ENCODE peak calls at places on chromosome 1, in five cellular contexts. T is tibial nerve, E is K562, D is adipocyte, U is aorta. O is an unnamed sample. For H3K4me1, the result is how much of the 10 kb centered on the place peaks cover.

GRCh38 chr1:19013826-19014548 is 57.5 kb upstream of the IFFO2 start:
- DNase-seq in T (no peak), E (no peak), D (no peak), U (no peak), O (no peak)

GRCh38 chr1:37477198-37477931 is 3.0 kb downstream of the ZC3H12A start:
- DNase-seq in T (no peak), E (peak), D (peak), U (no peak), O (peak)

GRCh38 chr1:36706416-36706815 is 223.7 kb upstream of the CSF3R start:
- DNase-seq in T (no peak), E (no peak), D (no peak), U (no peak), O (no peak)

GRCh38 chr1:93056214-93056613 is 22.9 kb upstream of the MTF2 start:
- DNase-seq in T (no peak), E (peak), D (peak), U (no peak), O (peak)

GRCh38 chr1:43296207-43296606 is 4.6 kb upstream of the TIE1 start:
- DNase-seq in T (no peak), E (no peak), D (peak), U (no peak), O (no peak)

GRCh38 chr1:101060992-101061391 is 35.4 kb upstream of the DPH5 start:
- DNase-seq in T (no peak), E (no peak), D (no peak), U (no peak), O (no peak)

GRCh38 chr1:201461783-201462441 is 7.1 kb downstream of the PHLDA3 start:
- DNase-seq in T (peak), E (peak), D (peak), U (peak), O (no peak)

GRCh38 chr1:62286778-62287224 is 32.4 kb downstream of the KANK4 start:
- DNase-seq in T (no peak), E (no peak), D (peak), U (no peak), O (no peak)

GRCh38 chr1:14017531-14017961 is 317.6 kb downstream of the PRDM2 start:
- DNase-seq in T (no peak), E (no peak), D (no peak), U (no peak), O (no peak)

GRCh38 chr1:85394130-85394529 is 70.8 kb downstream of the DDAH1 start:
- DNase-seq in T (no peak), E (no peak), D (no peak), U (no peak), O (no peak)

GRCh38 chr1:202702088-202702487 is 8.2 kb downstream of the SYT2 start:
- DNase-seq in T (no peak), E (no peak), D (no peak), U (peak), O (no peak)

GRCh38 chr1:116478621-116479020 is 92.2 kb downstream of the CD58 start:
- DNase-seq in T (no peak), E (no peak), D (no peak), U (no peak), O (no peak)

GRCh38 chr1:91283421-91283726 is 121.3 kb downstream of the HFM1 start:
- DNase-seq in T (no peak), E (no peak), D (no peak), U (no peak), O (no peak)

GRCh38 chr1:230797376-230798186 is 50.4 kb downstream of the CAPN9 start:
- DNase-seq in T (peak), E (peak), D (peak), U (no peak), O (no peak)

GRCh38 chr1:1630191-1630964 is 1.6 kb upstream of the MMP23B start:
- DNase-seq in T (peak), E (no peak), D (no peak), U (peak), O (peak)

GRCh38 chr1:42290130-42290529 is 44.9 kb downstream of the FOXJ3 start:
- DNase-seq in T (no peak), E (no peak), D (no peak), U (no peak), O (no peak)

GRCh38 chr1:43671626-43672330 is 21.8 kb downstream of the KDM4A start:
- DNase-seq in T (no peak), E (no peak), D (peak), U (no peak), O (no peak)

GRCh38 chr1:245987222-245987545 is 519.9 kb downstream of the SMYD3 start:
- DNase-seq in T (no peak), E (no peak), D (no peak), U (no peak), O (no peak)

GRCh38 chr1:228463559-228464455 is 23.4 kb upstream of the RNF187 start:
- DNase-seq in T (no peak), E (peak), D (peak), U (peak), O (no peak)

GRCh38 chr1:192545781-192546521 is 29.6 kb upstream of the RGS1 start:
- DNase-seq in T (no peak), E (no peak), D (no peak), U (no peak), O (no peak)

GRCh38 chr1:180754453-180754852 is 122.6 kb downstream of the XPR1 start:
- DNase-seq in T (no peak), E (no peak), D (no peak), U (no peak), O (no peak)

GRCh38 chr1:204578867-204579664 is 62.9 kb downstream of the MDM4 start:
- DNase-seq in T (no peak), E (no peak), D (peak), U (no peak), O (peak)

GRCh38 chr1:116820362-116820761 is 66.1 kb downstream of the CD2 start:
- DNase-seq in T (no peak), E (no peak), D (peak), U (no peak), O (no peak)

GRCh38 chr1:25799758-25800537 is at the start of gene SELENON:
- DNase-seq in T (no peak), E (peak), D (peak), U (peak), O (no peak)

GRCh38 chr1:87200875-87201638 is 127.6 kb upstream of the LMO4 start:
- DNase-seq in T (no peak), E (no peak), D (no peak), U (no peak), O (no peak)

GRCh38 chr1:71357708-71358107 is 276.9 kb upstream of the ZRANB2 start:
- DNase-seq in T (no peak), E (peak), D (no peak), U (no peak), O (no peak)

GRCh38 chr1:31232689-31233088 is 7.0 kb downstream of the NKAIN1 start:
- DNase-seq in T (no peak), E (no peak), D (no peak), U (no peak), O (no peak)

GRCh38 chr1:232226197-232226681 is 403.7 kb downstream of the SIPA1L2 start:
- DNase-seq in T (no peak), E (no peak), D (peak), U (no peak), O (peak)

GRCh38 chr1:203638914-203639313 is 12.3 kb downstream of the ATP2B4 start:
- DNase-seq in T (no peak), E (peak), D (no peak), U (no peak), O (no peak)

GRCh38 chr1:15760520-15761211 is 2.1 kb downstream of the FBLIM1 start:
- DNase-seq in T (no peak), E (no peak), D (peak), U (no peak), O (no peak)

GRCh38 chr1:8598060-8598724 is 219.2 kb downstream of the RERE start:
- DNase-seq in T (no peak), E (no peak), D (no peak), U (peak), O (no peak)

GRCh38 chr1:116737855-116738318 is 16.3 kb upstream of the CD2 start:
- DNase-seq in T (no peak), E (no peak), D (no peak), U (no peak), O (no peak)

GRCh38 chr1:2845874-2846273 is 44.4 kb upstream of the TTC34 start:
- DNase-seq in T (no peak), E (no peak), D (no peak), U (no peak), O (no peak)

GRCh38 chr1:10647414-10648170 is 148.9 kb downstream of the CASZ1 start:
- DNase-seq in T (no peak), E (no peak), D (no peak), U (no peak), O (no peak)

GRCh38 chr1:1972976-1973715 is 30.4 kb downstream of the CFAP74 start:
- DNase-seq in T (no peak), E (no peak), D (no peak), U (no peak), O (no peak)

DNA sequence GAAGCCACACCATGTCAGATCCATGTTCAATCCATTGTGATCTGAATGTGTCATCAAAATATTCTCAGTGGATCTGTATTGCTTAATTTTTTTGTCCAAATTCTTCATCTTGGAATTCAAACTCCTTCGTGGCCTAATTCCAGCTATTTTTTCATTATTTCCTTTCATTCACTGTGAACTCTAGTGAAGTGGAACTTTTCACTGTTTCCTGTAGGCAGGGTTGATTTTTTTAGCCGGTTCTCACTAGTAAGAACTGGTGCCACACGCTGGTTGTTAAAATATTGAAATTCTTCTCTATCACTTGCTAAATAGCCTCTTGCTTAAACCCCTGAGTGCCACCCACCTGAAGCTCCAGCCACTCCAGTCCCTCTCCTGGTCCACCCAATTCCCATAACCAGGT is 7.6 kb upstream of the S100A11 start:
- DNase-seq in T (no peak), E (no peak), D (no peak), U (no peak), O (no peak)
- H3K4me1 ChIP-seq in T (under half), E (under half), D (under half), U (under half), O (under half)

GRCh38 chr1:158932171-158932570 is 819 bp downstream of the PYHIN1 start:
- DNase-seq in T (no peak), E (no peak), D (no peak), U (no peak), O (no peak)
- H3K4me3 ChIP-seq in T (no peak), E (no peak), D (peak), U (no peak), O (peak)

GRCh38 chr1:193909406-193909805 is 723.0 kb upstream of the B3GALT2 start:
- DNase-seq in T (no peak), E (no peak), D (no peak), U (no peak), O (no peak)

GRCh38 chr1:193916452-193916851 is 730.0 kb upstream of the B3GALT2 start:
- DNase-seq in T (no peak), E (no peak), D (no peak), U (no peak), O (no peak)

GRCh38 chr1:193919827-193920226 is 733.4 kb upstream of the B3GALT2 start:
- DNase-seq in T (no peak), E (no peak), D (peak), U (no peak), O (no peak)

GRCh38 chr1:193914871-193915270 is 728.5 kb upstream of the B3GALT2 start:
- DNase-seq in T (no peak), E (no peak), D (no peak), U (no peak), O (no peak)
- H3K4me1 ChIP-seq in T (under half), E (under half), D (under half), U (under half), O (under half)

GRCh38 chr1:210233495-210234253 is 1.1 kb downstream of the SERTAD4 start:
- DNase-seq in T (no peak), E (peak), D (peak), U (peak), O (no peak)
- H3K4me3 ChIP-seq in T (peak), E (no peak), D (peak), U (peak), O (no peak)

DNA sequence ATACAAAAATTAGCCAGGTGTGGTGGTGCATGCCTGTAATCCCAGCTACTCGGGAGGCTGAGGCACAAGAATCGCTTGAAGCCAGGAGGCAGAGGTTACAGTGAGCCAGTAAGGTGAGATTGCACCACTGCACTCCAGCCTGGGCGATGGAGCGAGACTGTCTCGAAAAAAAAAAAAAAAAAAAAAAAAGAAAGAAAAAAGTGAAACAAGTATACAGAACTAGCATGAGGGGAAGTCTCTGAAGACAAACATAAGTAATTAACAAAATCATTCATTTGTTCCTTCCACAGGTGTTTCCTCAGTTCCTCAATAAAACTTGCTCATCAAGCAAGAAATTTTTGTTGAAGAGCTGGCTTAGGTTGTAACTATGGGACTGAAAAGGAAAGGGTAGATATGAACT is 52.2 kb upstream of the CNN3 start:
- DNase-seq in T (no peak), E (no peak), D (no peak), U (no peak), O (no peak)
- H3K4me1 ChIP-seq in T (under half), E (under half), D (under half), U (under half), O (under half)

GRCh38 chr1:150065184-150065871 is 2.2 kb upstream of the VPS45 start:
- DNase-seq in T (no peak), E (no peak), D (peak), U (no peak), O (no peak)
- H3K4me3 ChIP-seq in T (no peak), E (no peak), D (peak), U (no peak), O (no peak)

GRCh38 chr1:54378884-54379445 is 27.2 kb downstream of the SSBP3 start:
- DNase-seq in T (no peak), E (no peak), D (no peak), U (no peak), O (no peak)

GRCh38 chr1:54380285-54380882 is 25.8 kb downstream of the SSBP3 start:
- DNase-seq in T (no peak), E (no peak), D (no peak), U (no peak), O (no peak)

GRCh38 chr1:54379481-54380284 is 26.5 kb downstream of the SSBP3 start:
- DNase-seq in T (no peak), E (no peak), D (no peak), U (peak), O (no peak)

GRCh38 chr1:54384471-54384870 is 21.7 kb downstream of the SSBP3 start:
- DNase-seq in T (no peak), E (no peak), D (no peak), U (no peak), O (no peak)

GRCh38 chr1:54381524-54381923 is 24.7 kb downstream of the SSBP3 start:
- DNase-seq in T (no peak), E (no peak), D (no peak), U (no peak), O (no peak)
- H3K4me1 ChIP-seq in T (under half), E (under half), D (under half), U (under half), O (under half)

GRCh38 chr1:183070923-183071618 is 47.9 kb downstream of the LAMC1 start:
- DNase-seq in T (no peak), E (no peak), D (peak), U (no peak), O (no peak)
- H3K4me3 ChIP-seq in T (no peak), E (no peak), D (peak), U (no peak), O (no peak)

DNA sequence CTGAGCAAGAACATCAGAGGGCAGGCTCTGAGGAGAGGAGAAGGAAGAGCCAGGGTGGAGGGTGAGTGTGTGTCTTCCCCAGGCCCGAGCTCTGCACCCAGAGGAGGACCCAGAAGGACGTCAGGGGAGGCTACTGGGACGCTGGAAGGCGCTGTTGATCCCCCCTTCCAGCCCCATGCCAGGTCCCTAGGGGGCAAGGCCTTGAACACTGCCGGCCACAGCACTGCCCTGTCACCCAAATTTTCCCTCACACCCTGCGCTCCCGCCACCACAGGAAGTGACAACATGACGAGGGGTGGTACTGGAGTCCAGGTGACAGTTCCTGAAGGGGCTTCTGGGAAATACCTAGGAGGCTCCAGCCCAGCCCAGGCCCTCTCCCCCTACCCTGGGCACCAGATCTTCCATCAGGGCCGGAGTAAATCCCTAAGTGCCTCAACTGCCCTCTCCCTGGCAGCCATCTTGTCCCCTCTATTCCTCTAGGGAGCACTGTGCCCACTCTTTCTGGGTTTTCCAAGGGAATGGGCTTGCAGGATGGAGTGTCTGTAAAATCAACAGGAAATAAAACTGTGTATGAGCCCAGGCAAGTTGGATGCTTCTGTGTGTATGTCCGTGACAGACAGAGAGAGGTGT is 17.1 kb downstream of the BCAN start:
- DNase-seq in T (no peak), E (no peak), D (no peak), U (no peak), O (no peak)
- H3K4me1 ChIP-seq in T (under half), E (half or more), D (under half), U (under half), O (under half)

DNA sequence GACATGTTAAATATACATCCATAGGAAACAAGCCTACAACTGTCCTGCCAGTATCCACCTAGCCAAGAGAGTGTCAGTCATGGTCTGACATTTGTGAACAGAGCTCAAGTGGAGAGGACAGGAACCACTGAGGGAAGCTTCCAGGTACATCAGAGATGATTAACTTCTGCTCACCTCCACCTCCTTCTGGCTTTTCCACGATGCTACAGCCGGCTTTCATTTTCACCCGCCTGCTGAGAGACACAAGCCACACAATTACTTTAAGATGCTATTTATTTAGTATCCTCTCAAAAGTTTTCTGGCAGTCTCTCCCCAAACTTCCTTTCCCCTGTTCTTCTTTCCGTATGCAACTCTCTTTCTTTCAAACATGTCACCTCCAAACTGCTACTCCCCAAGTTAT is 2.1 kb downstream of the ETV3 start:
- DNase-seq in T (no peak), E (no peak), D (no peak), U (no peak), O (no peak)
- H3K4me3 ChIP-seq in T (no peak), E (no peak), D (peak), U (no peak), O (peak)